ENCODE peak calls at places on chromosomes 4 and X, in five cellular contexts. R is GM12878, P is HepG2, T is K562, D is H1. B is an unnamed sample.

GRCh38 chr4:19455196-19455595 is 796.5 kb upstream of the SLIT2 start:
- DNase-seq in P (no peak), T (peak; percentile 4), D (no peak), R (no peak), B (no peak)

GRCh38 chrX:128975716-128976115 is 547.6 kb downstream of the SMARCA1 start:
- DNase-seq in T (peak; percentile 3), D (peak; percentile 83), R (no peak), P (peak; percentile 23), B (peak; percentile 72)

GRCh38 chr4:453267-453666 is 45.7 kb downstream of the ZNF721 start:
- DNase-seq in D (no peak), P (no peak), R (no peak), T (no peak), B (no peak)

GRCh38 chrX:155065035-155065734 is 5.8 kb downstream of the CMC4 start:
- DNase-seq in T (no peak), P (no peak), R (no peak), D (no peak), B (no peak)

GRCh38 chr4:4857809-4858508 is 1.5 kb upstream of the MSX1 start:
- DNase-seq in T (no peak), P (no peak), R (no peak), D (no peak), B (peak; percentile 51)

GRCh38 chr4:532588-533317 is 33.7 kb downstream of the PIGG start:
- DNase-seq in R (no peak), P (no peak), D (peak; percentile 51), T (peak; percentile 21), B (peak; percentile 34)

GRCh38 chr4:78864405-78865024 is 74.7 kb downstream of the PAQR3 start:
- DNase-seq in R (peak; percentile 44), T (peak; percentile 75), D (no peak), P (peak; percentile 74), B (peak; percentile 72)

GRCh38 chr4:148145475-148145874 is 296.7 kb downstream of the NR3C2 start:
- DNase-seq in R (no peak), T (no peak), D (no peak), P (no peak), B (no peak)

GRCh38 chrX:45758738-45759397 is 558.2 kb upstream of the DIPK2B start:
- DNase-seq in R (peak; percentile 64), T (no peak), D (no peak), P (no peak), B (no peak)

GRCh38 chr4:104591505-104591904 is 96.8 kb upstream of the CXXC4 start:
- DNase-seq in P (no peak), D (peak; percentile 62), R (no peak), T (no peak), B (peak; percentile 88)

GRCh38 chrX:81241753-81242152 is 39.9 kb downstream of the SH3BGRL start:
- DNase-seq in T (no peak), R (no peak), P (no peak), D (no peak), B (no peak)

GRCh38 chr4:156999175-156999517 is 27.5 kb upstream of the PDGFC start:
- DNase-seq in T (no peak), P (peak; percentile 79), D (no peak), R (no peak), B (peak; percentile 24)

GRCh38 chr4:38157592-38157991 is 197.4 kb downstream of the PTTG2 start:
- DNase-seq in D (no peak), P (no peak), T (peak; percentile 25), R (no peak), B (no peak)

GRCh38 chr4:126727461-126727860 is 905.3 kb upstream of the INTU start:
- DNase-seq in R (no peak), D (no peak), T (no peak), P (no peak), B (no peak)

GRCh38 chr4:8044699-8045098 is 105.0 kb upstream of the AFAP1 start:
- DNase-seq in D (no peak), P (no peak), R (no peak), T (no peak), B (no peak)

GRCh38 chr4:74374561-74375327 is 9.8 kb downstream of the EREG start:
- DNase-seq in D (no peak), P (no peak), T (no peak), R (no peak), B (no peak)

GRCh38 chr4:183621875-183622274 is 37.1 kb downstream of the RWDD4 start:
- DNase-seq in P (no peak), D (no peak), T (no peak), R (no peak), B (no peak)

GRCh38 chrX:153609917-153610833 is 11.2 kb upstream of the CCNQ start:
- DNase-seq in D (peak; percentile 89), P (peak; percentile 62), T (peak; percentile 87), R (no peak), B (peak; percentile 82)

GRCh38 chrX:153608376-153608775 is 9.4 kb upstream of the CCNQ start:
- DNase-seq in R (no peak), D (no peak), P (no peak), T (no peak), B (no peak)

GRCh38 chrX:153610834-153611209 is 11.9 kb upstream of the CCNQ start:
- DNase-seq in D (no peak), P (no peak), T (no peak), R (no peak), B (peak; percentile 2)

GRCh38 chrX:153606503-153606902 is 7.6 kb upstream of the CCNQ start:
- DNase-seq in R (no peak), D (no peak), P (no peak), T (no peak), B (no peak)

GRCh38 chrX:153608821-153609220 is 9.9 kb upstream of the CCNQ start:
- DNase-seq in P (no peak), T (no peak), R (no peak), D (no peak), B (no peak)
- TF ChIP-seq CREB1 in P (no peak), T (no peak), R (no peak), D (no peak), B (no peak)

GRCh38 chrX:19772306-19772705 is 115.1 kb downstream of the SH3KBP1 start:
- DNase-seq in T (no peak), P (no peak), R (no peak), D (no peak), B (peak; percentile 15)
- H3K4me1 ChIP-seq in T (no peaks in the 10 kb centered on the region), P (peaks cover 20% of the 10 kb centered on the region), R (peaks cover 55% of the 10 kb centered on the region), D (no peaks in the 10 kb centered on the region), B (peaks cover 5% of the 10 kb centered on the region)

DNA sequence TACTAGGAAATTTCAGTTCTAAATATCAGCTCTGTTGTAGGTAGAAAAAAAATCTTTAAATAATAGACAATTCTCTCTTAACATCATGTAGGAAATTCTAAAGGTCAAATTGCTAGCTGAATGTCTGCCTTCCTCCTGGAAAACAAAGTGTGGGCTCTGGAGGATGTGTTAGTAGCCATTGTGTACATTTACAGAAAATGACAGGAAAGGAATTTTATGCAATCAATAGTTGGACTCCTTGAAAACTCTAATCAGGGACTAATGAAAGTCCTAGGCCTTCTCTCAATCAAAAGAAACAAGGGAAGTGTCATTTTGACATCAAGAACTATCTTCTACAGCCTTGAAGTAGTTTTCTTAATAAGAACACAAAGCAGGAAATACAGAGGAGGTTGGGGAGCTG is 174.6 kb downstream of the ANKRD50 start:
- DNase-seq in P (peak; percentile 11), R (no peak), D (no peak), T (no peak), B (no peak)
- H3K4me2 ChIP-seq in P (peak overlapping the region; percentile 9), R (no peak overlapping the region), D (no peak overlapping the region), T (no peak overlapping the region), B (no peak overlapping the region)

DNA sequence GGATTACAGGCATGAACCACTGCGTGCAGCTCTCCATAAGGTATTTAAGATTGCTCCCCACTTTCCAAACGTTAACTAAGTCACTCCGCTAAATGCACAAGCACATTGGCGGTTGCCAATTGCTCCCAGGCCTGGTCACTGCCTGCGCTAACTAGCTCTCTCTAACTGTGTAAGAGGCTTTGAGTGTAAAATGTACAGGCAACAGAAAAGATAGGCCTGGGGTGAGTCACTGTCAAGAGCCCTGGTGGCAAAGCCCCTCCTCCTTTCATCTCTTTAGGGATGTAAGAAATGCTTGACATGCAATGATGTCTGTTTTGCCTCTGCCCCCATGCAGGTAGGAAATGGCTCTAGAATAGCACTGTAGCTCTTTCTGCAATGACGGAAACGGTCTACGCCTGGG is 329.7 kb upstream of the GATB start:
- DNase-seq in R (no peak), T (no peak), P (no peak), D (no peak), B (no peak)
- TF ChIP-seq CREB1 in R (no peak), T (no peak), P (no peak), D (no peak), B (no peak)

GRCh38 chr4:145001635-145002034 is 96.4 kb downstream of the ANAPC10 start:
- DNase-seq in T (no peak), D (no peak), P (no peak), R (no peak), B (no peak)

DNA sequence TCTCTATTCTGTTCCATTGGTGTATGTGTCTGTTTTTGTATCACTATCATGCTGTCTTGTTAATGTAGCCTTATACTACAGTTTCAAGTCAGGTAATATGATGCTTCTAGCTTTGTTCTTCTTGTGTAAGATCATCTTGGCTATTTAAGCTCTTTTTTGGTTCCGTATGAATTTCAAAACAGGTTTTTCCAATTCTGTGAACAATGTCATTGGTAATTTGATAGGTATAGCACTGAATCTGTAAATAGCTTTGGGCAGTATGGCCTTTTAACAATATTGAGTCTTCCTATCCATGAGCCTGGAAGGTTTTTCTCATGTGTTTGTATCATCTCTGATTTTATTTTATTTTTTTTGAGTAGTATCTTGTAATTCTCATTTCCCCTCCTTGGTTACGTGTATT is 94.3 kb downstream of the ANAPC10 start:
- DNase-seq in D (no peak), R (no peak), T (no peak), P (no peak), B (no peak)
- H3K4me1 ChIP-seq in D (no peaks in the 10 kb centered on the region), R (no peaks in the 10 kb centered on the region), T (no peaks in the 10 kb centered on the region), P (no peaks in the 10 kb centered on the region), B (peaks cover 20% of the 10 kb centered on the region)

GRCh38 chr4:181822005-181822375 is 421.2 kb upstream of the TENM3 start:
- DNase-seq in P (no peak), D (no peak), R (no peak), T (no peak), B (no peak)

GRCh38 chr4:181823183-181823582 is 420.0 kb upstream of the TENM3 start:
- DNase-seq in D (no peak), T (no peak), P (no peak), R (no peak), B (peak; percentile 52)

GRCh38 chr4:181820518-181820917 is 422.7 kb upstream of the TENM3 start:
- DNase-seq in P (peak; percentile 1), T (no peak), R (no peak), D (no peak), B (peak; percentile 13)

GRCh38 chr4:181819951-181820350 is 423.3 kb upstream of the TENM3 start:
- DNase-seq in D (no peak), T (no peak), P (no peak), R (no peak), B (no peak)

GRCh38 chr4:181821039-181822004 is 421.9 kb upstream of the TENM3 start:
- DNase-seq in T (no peak), D (no peak), R (no peak), P (no peak), B (peak; percentile 22)
- H3K4me2 ChIP-seq in T (no peak overlapping the region), D (no peak overlapping the region), R (no peak overlapping the region), P (no peak overlapping the region), B (peak overlapping the region; percentile 13)

GRCh38 chrX:115264009-115264408 is 25.5 kb upstream of the LUZP4 start:
- DNase-seq in R (no peak), P (no peak), D (no peak), T (no peak), B (no peak)
- TF ChIP-seq CREB1 in R (no peak), P (no peak), D (no peak), T (no peak), B (no peak)

B was measured in GM23338.